ENCODE peak calls at places on chromosomes 2 and 18, in four cellular contexts. One of them, this sample, is unnamed.

GRCh38 chr2:200298816-200299215 is 7.7 kb upstream of the SPATS2L start:
- DNase-seq in lung: no peak
- DNase-seq in left ventricle myocardium inferior: no peak
- DNase-seq in heart left ventricle: no peak
- DNase-seq in this sample: no peak

GRCh38 chr2:73828818-73829570 is at the start of gene STAMBP:
- DNase-seq in lung: peak; percentile 98
- DNase-seq in left ventricle myocardium inferior: peak; percentile 97
- DNase-seq in heart left ventricle: peak; percentile 97
- DNase-seq in this sample: peak; percentile 96

GRCh38 chr2:127932199-127932877 is 46.6 kb upstream of the AMMECR1L start:
- DNase-seq in lung: no peak
- DNase-seq in left ventricle myocardium inferior: no peak
- DNase-seq in heart left ventricle: no peak
- DNase-seq in this sample: no peak

GRCh38 chr2:222859786-222860726 is 780 bp upstream of the ACSL3 start:
- DNase-seq in lung: peak; percentile 46
- DNase-seq in left ventricle myocardium inferior: peak; percentile 51
- DNase-seq in heart left ventricle: peak; percentile 76
- DNase-seq in this sample: no peak

GRCh38 chr2:238100821-238101771 is 956 bp downstream of the ESPNL start:
- DNase-seq in lung: no peak
- DNase-seq in left ventricle myocardium inferior: no peak
- DNase-seq in heart left ventricle: no peak
- DNase-seq in this sample: no peak

GRCh38 chr2:11124760-11125068 is 30.6 kb upstream of the SLC66A3 start:
- DNase-seq in lung: no peak
- DNase-seq in left ventricle myocardium inferior: no peak
- DNase-seq in heart left ventricle: no peak
- DNase-seq in this sample: no peak

GRCh38 chr2:207467716-207468347 is 61.9 kb upstream of the CREB1 start:
- DNase-seq in lung: no peak
- DNase-seq in left ventricle myocardium inferior: no peak
- DNase-seq in heart left ventricle: no peak
- DNase-seq in this sample: no peak

GRCh38 chr2:128536925-128537620 is 218.4 kb upstream of the HS6ST1 start:
- DNase-seq in lung: no peak
- DNase-seq in left ventricle myocardium inferior: no peak
- DNase-seq in heart left ventricle: no peak
- DNase-seq in this sample: no peak

GRCh38 chr18:9380571-9381390 is 46.2 kb downstream of the TWSG1 start:
- DNase-seq in lung: no peak
- DNase-seq in left ventricle myocardium inferior: no peak
- DNase-seq in heart left ventricle: no peak
- DNase-seq in this sample: no peak

GRCh38 chr2:209526541-209526940 is 102.7 kb downstream of the MAP2 start:
- DNase-seq in lung: no peak
- DNase-seq in left ventricle myocardium inferior: no peak
- DNase-seq in heart left ventricle: no peak
- DNase-seq in this sample: no peak

GRCh38 chr2:241903121-241904010 is 33.8 kb downstream of the RTP5 start:
- DNase-seq in lung: no peak
- DNase-seq in left ventricle myocardium inferior: no peak
- DNase-seq in heart left ventricle: peak; percentile 18
- DNase-seq in this sample: no peak

GRCh38 chr2:169247231-169247630 is 115.1 kb downstream of the LRP2 start:
- DNase-seq in lung: no peak
- DNase-seq in left ventricle myocardium inferior: no peak
- DNase-seq in heart left ventricle: no peak
- DNase-seq in this sample: no peak

GRCh38 chr2:105895995-105896764 is 151.5 kb downstream of the NCK2 start:
- DNase-seq in lung: no peak
- DNase-seq in left ventricle myocardium inferior: no peak
- DNase-seq in heart left ventricle: no peak
- DNase-seq in this sample: peak; percentile 51

GRCh38 chr2:236081171-236081570 is 87.0 kb downstream of the GBX2 start:
- DNase-seq in lung: no peak
- DNase-seq in left ventricle myocardium inferior: no peak
- DNase-seq in heart left ventricle: no peak
- DNase-seq in this sample: no peak

GRCh38 chr2:239583171-239583878 is 182.5 kb upstream of the HDAC4 start:
- DNase-seq in lung: no peak
- DNase-seq in left ventricle myocardium inferior: no peak
- DNase-seq in heart left ventricle: no peak
- DNase-seq in this sample: peak; percentile 1

GRCh38 chr2:241040811-241041334 is 42.5 kb downstream of the SNED1 start:
- DNase-seq in lung: no peak
- DNase-seq in left ventricle myocardium inferior: no peak
- DNase-seq in heart left ventricle: no peak
- DNase-seq in this sample: no peak

GRCh38 chr2:167862787-167863186 is 384.6 kb downstream of the STK39 start:
- DNase-seq in lung: no peak
- DNase-seq in left ventricle myocardium inferior: no peak
- DNase-seq in heart left ventricle: no peak
- DNase-seq in this sample: no peak

GRCh38 chr2:71997843-71998242 is 149.8 kb downstream of the CYP26B1 start:
- DNase-seq in lung: no peak
- DNase-seq in left ventricle myocardium inferior: no peak
- DNase-seq in heart left ventricle: no peak
- DNase-seq in this sample: no peak

GRCh38 chr2:50401772-50402653 is 629.9 kb downstream of the NRXN1 start:
- DNase-seq in lung: peak; percentile 49
- DNase-seq in left ventricle myocardium inferior: no peak
- DNase-seq in heart left ventricle: no peak
- DNase-seq in this sample: no peak

GRCh38 chr2:160940699-160941098 is 219.5 kb upstream of the TANK start:
- DNase-seq in lung: peak; percentile 42
- DNase-seq in left ventricle myocardium inferior: no peak
- DNase-seq in heart left ventricle: no peak
- DNase-seq in this sample: no peak

GRCh38 chr2:190418717-190419116 is 10.6 kb downstream of the MFSD6 start:
- DNase-seq in lung: no peak
- DNase-seq in left ventricle myocardium inferior: no peak
- DNase-seq in heart left ventricle: no peak
- DNase-seq in this sample: no peak

GRCh38 chr2:112836695-112837117 is at the start of gene IL1B:
- DNase-seq in lung: no peak
- DNase-seq in left ventricle myocardium inferior: no peak
- DNase-seq in heart left ventricle: no peak
- DNase-seq in this sample: no peak

GRCh38 chr2:17557596-17557995 is 17.1 kb downstream of the VSNL1 start:
- DNase-seq in lung: no peak
- DNase-seq in left ventricle myocardium inferior: no peak
- DNase-seq in heart left ventricle: no peak
- DNase-seq in this sample: no peak

GRCh38 chr2:45923701-45924100 is 272.2 kb downstream of the PRKCE start:
- DNase-seq in lung: no peak
- DNase-seq in left ventricle myocardium inferior: no peak
- DNase-seq in heart left ventricle: no peak
- DNase-seq in this sample: no peak

GRCh38 chr2:157220502-157220901 is 37.0 kb upstream of the GALNT5 start:
- DNase-seq in lung: no peak
- DNase-seq in left ventricle myocardium inferior: no peak
- DNase-seq in heart left ventricle: no peak
- DNase-seq in this sample: no peak

DNA sequence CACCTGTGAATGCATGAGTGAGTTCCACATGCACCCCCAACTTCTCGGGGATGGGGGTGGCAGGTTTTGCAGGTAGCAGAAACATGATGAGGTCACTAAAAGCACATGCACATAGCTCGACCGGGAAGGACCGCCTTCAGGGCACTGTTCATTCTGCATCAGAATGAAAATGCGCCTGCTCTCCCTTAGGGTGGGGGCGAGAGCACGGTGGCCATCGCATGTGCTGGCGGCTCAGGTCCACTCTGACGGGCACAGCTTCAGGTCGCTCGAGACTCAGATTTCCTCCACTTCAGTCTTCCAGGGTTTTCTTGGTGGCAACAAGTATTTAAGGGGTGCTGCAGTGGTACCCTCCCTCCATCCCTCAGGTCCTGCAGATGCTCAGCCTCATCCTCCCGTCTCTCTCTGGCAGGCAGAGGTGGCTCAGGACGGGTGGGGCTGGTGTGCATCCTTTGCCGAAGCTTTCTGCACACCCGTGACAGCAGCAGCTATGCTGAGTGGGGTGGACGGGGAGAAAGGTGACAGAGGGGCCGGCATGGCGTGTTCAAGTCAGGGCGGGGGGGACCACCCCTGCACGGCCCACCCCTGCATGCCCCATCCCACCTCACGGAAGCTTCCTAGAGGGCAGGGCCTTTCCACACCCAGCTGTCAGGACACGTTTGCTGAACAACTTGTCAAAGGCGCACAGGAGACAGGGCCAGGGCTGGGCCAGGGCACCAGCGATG is 14.8 kb downstream of the KCNIP3 start:
- DNase-seq in lung: no peak
- DNase-seq in left ventricle myocardium inferior: no peak
- DNase-seq in heart left ventricle: no peak
- DNase-seq in this sample: no peak
- H3K4me3 ChIP-seq in lung: no peak overlapping the region
- H3K4me3 ChIP-seq in left ventricle myocardium inferior: no peak overlapping the region
- H3K4me3 ChIP-seq in heart left ventricle: no peak overlapping the region
- H3K4me3 ChIP-seq in this sample: no peak overlapping the region

DNA sequence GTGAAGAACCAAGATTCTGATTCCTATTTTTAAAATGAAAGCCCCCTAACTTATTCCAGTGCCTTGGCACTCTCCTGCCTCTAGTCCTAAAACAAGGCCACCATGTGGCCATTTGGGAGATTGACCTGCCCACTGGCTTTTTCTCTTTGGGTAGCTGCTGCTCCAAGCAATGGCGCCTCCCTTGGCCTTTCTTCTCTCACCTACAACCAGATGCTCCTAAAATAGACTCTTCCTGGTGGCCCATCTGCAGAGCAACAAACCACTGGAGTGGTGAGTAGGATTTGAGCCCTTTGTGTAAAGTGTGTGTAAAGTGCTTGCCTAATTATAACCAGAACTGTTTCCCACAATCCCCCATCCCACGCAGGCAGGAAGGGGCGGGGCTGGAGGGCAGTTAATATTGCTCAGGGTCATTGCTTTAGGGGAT is 114.2 kb downstream of the FHOD3 start:
- DNase-seq in lung: no peak
- DNase-seq in left ventricle myocardium inferior: no peak
- DNase-seq in heart left ventricle: no peak
- DNase-seq in this sample: no peak
- TF ChIP-seq CTCF in lung: no peak
- TF ChIP-seq CTCF in left ventricle myocardium inferior: peak; percentile 16
- TF ChIP-seq CTCF in heart left ventricle: peak; percentile 18
- TF ChIP-seq CTCF in this sample: no peak

GRCh38 chr2:37454851-37455762 is 110.7 kb downstream of the QPCT start:
- DNase-seq in lung: no peak
- DNase-seq in left ventricle myocardium inferior: no peak
- DNase-seq in heart left ventricle: no peak
- DNase-seq in this sample: no peak
- H3K27ac ChIP-seq in lung: no peak overlapping the region
- H3K27ac ChIP-seq in left ventricle myocardium inferior: no peak overlapping the region
- H3K27ac ChIP-seq in heart left ventricle: no peak overlapping the region
- H3K27ac ChIP-seq in this sample: no peak overlapping the region

GRCh38 chr18:11146947-11147345 is 2.4 kb downstream of the PIEZO2 start:
- DNase-seq in lung: no peak
- DNase-seq in left ventricle myocardium inferior: no peak
- DNase-seq in heart left ventricle: no peak
- DNase-seq in this sample: no peak
- H3K4me3 ChIP-seq in lung: no peak overlapping the region
- H3K4me3 ChIP-seq in left ventricle myocardium inferior: no peak overlapping the region
- H3K4me3 ChIP-seq in heart left ventricle: no peak overlapping the region
- H3K4me3 ChIP-seq in this sample: no peak overlapping the region

DNA sequence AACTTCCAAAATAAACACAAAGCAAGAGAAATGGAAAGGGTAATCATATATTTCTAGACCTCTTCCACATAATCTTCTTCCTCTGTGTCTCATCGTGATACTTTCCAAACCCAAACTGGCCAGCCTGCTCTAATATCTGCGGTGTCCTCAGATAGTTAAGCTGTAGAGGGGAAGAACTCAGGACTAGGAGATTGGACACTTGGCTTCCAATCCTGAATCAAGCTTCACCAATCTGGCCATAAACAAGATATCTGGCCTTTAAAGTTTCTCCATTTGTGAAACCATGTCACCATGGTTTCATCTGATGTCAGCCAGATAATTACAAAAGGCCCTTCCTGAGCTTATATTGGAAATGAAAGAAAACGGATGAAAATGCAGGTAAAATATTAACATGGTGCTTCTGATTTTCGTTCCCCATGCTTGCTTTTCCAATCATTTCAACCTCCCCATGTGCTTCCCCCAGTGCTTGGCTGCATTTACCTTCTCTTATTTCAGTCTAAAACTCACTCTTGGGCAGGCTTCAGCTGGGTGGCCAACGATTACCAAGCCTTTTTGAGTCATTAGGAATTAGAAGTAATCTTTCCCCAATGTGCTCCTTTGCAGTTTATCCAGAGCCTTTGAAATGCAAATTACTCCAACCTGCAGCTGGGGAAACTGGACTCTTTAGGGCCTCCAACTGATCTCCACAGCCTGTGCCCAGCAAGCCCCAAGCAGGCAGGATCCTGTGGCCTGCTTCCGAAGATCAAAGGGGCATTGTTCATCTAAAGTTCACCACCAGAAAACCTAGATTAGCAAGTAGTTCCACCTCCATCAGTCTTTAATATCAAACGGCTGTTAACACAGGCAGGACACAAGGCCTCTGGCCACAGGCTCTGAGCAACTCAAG is 44.5 kb upstream of the MYCN start:
- DNase-seq in lung: no peak
- DNase-seq in left ventricle myocardium inferior: no peak
- DNase-seq in heart left ventricle: no peak
- DNase-seq in this sample: no peak
- TF ChIP-seq CTCF in lung: no peak
- TF ChIP-seq CTCF in left ventricle myocardium inferior: no peak
- TF ChIP-seq CTCF in heart left ventricle: no peak
- TF ChIP-seq CTCF in this sample: no peak

This sample was measured in gastrocnemius medialis.